ENCODE peak calls at places on chromosome 12, in six cellular contexts. L is cardiac muscle cell, X is astrocyte, M is thoracic aorta, T is ascending aorta, R is esophagus muscularis mucosa. F is an unnamed sample. For H3K9me3 and H3K4me1, the result is how much of the 10 kb centered on the place peaks cover.

GRCh38 chr12:48216785-48217184 is 13.7 kb upstream of the OR10AD1 start:
- DNase-seq in X (no peak), L (peak), M (no peak), R (no peak), T (no peak), F (no peak)

GRCh38 chr12:89453121-89453520 is 71.5 kb downstream of the GALNT4 start:
- DNase-seq in X (no peak), L (no peak), R (no peak), T (no peak), M (no peak), F (no peak)

GRCh38 chr12:101086490-101086889 is 123.5 kb downstream of the SLC5A8 start:
- DNase-seq in L (peak), X (peak), M (no peak), T (no peak), R (no peak), F (no peak)

GRCh38 chr12:125704803-125705202 is 639.6 kb downstream of the AACS start:
- DNase-seq in X (no peak), M (no peak), R (no peak), T (no peak), L (no peak), F (no peak)

GRCh38 chr12:46786774-46787173 is 39.0 kb downstream of the SLC38A4 start:
- DNase-seq in T (no peak), R (no peak), L (peak), M (no peak), X (peak), F (no peak)

GRCh38 chr12:6603095-6603567 is 4.0 kb downstream of the CHD4 start:
- DNase-seq in T (no peak), X (peak), M (peak), R (no peak), L (peak), F (peak)

GRCh38 chr12:334114-334513 is 55.0 kb downstream of the KDM5A start:
- DNase-seq in R (no peak), M (no peak), L (no peak), T (no peak), X (no peak), F (no peak)

GRCh38 chr12:106764738-106765137 is 9.7 kb upstream of the RIC8B start:
- DNase-seq in R (no peak), T (no peak), L (peak), M (no peak), X (no peak), F (no peak)

GRCh38 chr12:22101749-22102243 is 55.8 kb downstream of the CMAS start:
- DNase-seq in T (no peak), X (peak), L (peak), R (no peak), M (no peak), F (no peak)

GRCh38 chr12:45762185-45763110 is 32.9 kb downstream of the ARID2 start:
- DNase-seq in M (no peak), X (peak), T (no peak), R (no peak), L (peak), F (peak)

GRCh38 chr12:40104461-40105264 is 1.2 kb downstream of the SLC2A13 start:
- DNase-seq in M (no peak), T (no peak), R (no peak), X (no peak), L (peak), F (no peak)

GRCh38 chr12:17810399-17810798 is 279.6 kb downstream of the RERGL start:
- DNase-seq in R (peak), M (no peak), L (no peak), T (no peak), X (no peak), F (no peak)

GRCh38 chr12:30792085-30792484 is 37.3 kb upstream of the CAPRIN2 start:
- DNase-seq in X (no peak), M (no peak), R (no peak), L (no peak), T (no peak), F (no peak)

GRCh38 chr12:130424858-130425697 is 87.4 kb downstream of the PIWIL1 start:
- DNase-seq in R (no peak), T (no peak), X (no peak), L (no peak), M (no peak), F (no peak)
- H3K9me3 ChIP-seq in R (under half), T (under half), X (under half), L (under half), M (under half), F (under half)

GRCh38 chr12:124512667-124513296 is 54.6 kb downstream of the NCOR2 start:
- DNase-seq in T (peak), R (peak), X (peak), M (peak), L (peak), F (peak)

GRCh38 chr12:124514145-124514995 is 53.0 kb downstream of the NCOR2 start:
- DNase-seq in T (no peak), R (no peak), X (no peak), M (no peak), L (no peak), F (no peak)

GRCh38 chr12:124511259-124511985 is 56.0 kb downstream of the NCOR2 start:
- DNase-seq in R (no peak), X (no peak), M (no peak), T (no peak), L (no peak), F (no peak)

GRCh38 chr12:124514996-124515932 is 52.1 kb downstream of the NCOR2 start:
- DNase-seq in L (no peak), R (no peak), T (no peak), M (no peak), X (no peak), F (no peak)

GRCh38 chr12:124513297-124513867 is 54.0 kb downstream of the NCOR2 start:
- DNase-seq in X (no peak), T (no peak), L (no peak), M (no peak), R (no peak), F (no peak)
- H3K4me1 ChIP-seq in X (half or more), T (under half), L (half or more), M (under half), R (half or more), F (under half)

GRCh38 chr12:34298176-34298970 is 276.1 kb downstream of the ALG10 start:
- DNase-seq in X (no peak), M (no peak), T (no peak), L (no peak), R (no peak), F (peak)
- H3K9me3 ChIP-seq in X (under half), M (under half), T (under half), L (under half), R (under half), F (under half)

GRCh38 chr12:108831309-108831991 is 25.9 kb downstream of the SSH1 start:
- DNase-seq in R (no peak), X (no peak), M (no peak), T (no peak), L (no peak), F (no peak)

GRCh38 chr12:108832208-108832607 is 25.2 kb downstream of the SSH1 start:
- DNase-seq in X (peak), M (no peak), L (no peak), R (no peak), T (no peak), F (no peak)

GRCh38 chr12:108833757-108834472 is 23.5 kb downstream of the SSH1 start:
- DNase-seq in L (peak), R (no peak), X (peak), M (no peak), T (no peak), F (no peak)

GRCh38 chr12:108833355-108833733 is 24.0 kb downstream of the SSH1 start:
- DNase-seq in X (peak), L (peak), T (no peak), M (no peak), R (no peak), F (no peak)

GRCh38 chr12:108832730-108833354 is 24.5 kb downstream of the SSH1 start:
- DNase-seq in X (peak), R (no peak), L (peak), T (no peak), M (no peak), F (no peak)
- H3K4me1 ChIP-seq in X (half or more), R (half or more), L (under half), T (under half), M (under half), F (under half)

GRCh38 chr12:114689075-114689994 is 5.4 kb upstream of the TBX3 start:
- DNase-seq in T (no peak), M (no peak), X (no peak), R (no peak), L (no peak), F (no peak)
- H3K9me3 ChIP-seq in T (under half), M (under half), X (under half), R (under half), L (under half), F (under half)

GRCh38 chr12:65725376-65725775 is 98.9 kb upstream of the HMGA2 start:
- DNase-seq in X (peak), M (no peak), L (no peak), R (no peak), T (no peak), F (no peak)

GRCh38 chr12:65715976-65716375 is 108.3 kb upstream of the HMGA2 start:
- DNase-seq in L (no peak), X (no peak), T (no peak), R (no peak), M (no peak), F (no peak)

GRCh38 chr12:65720136-65720535 is 104.1 kb upstream of the HMGA2 start:
- DNase-seq in M (no peak), R (no peak), T (no peak), X (peak), L (peak), F (no peak)

GRCh38 chr12:65721541-65722190 is 102.6 kb upstream of the HMGA2 start:
- DNase-seq in R (no peak), X (no peak), T (no peak), M (no peak), L (no peak), F (no peak)

GRCh38 chr12:65720739-65721138 is 103.5 kb upstream of the HMGA2 start:
- DNase-seq in R (no peak), M (no peak), X (peak), L (no peak), T (no peak), F (no peak)
- H3K4me1 ChIP-seq in R (under half), M (under half), X (under half), L (under half), T (under half), F (under half)

GRCh38 chr12:3617565-3617964 is 126.6 kb downstream of the PRMT8 start:
- DNase-seq in L (no peak), T (no peak), X (no peak), R (no peak), M (no peak), F (no peak)
- H3K9me3 ChIP-seq in L (under half), T (under half), X (under half), R (under half), M (under half), F (under half)

DNA sequence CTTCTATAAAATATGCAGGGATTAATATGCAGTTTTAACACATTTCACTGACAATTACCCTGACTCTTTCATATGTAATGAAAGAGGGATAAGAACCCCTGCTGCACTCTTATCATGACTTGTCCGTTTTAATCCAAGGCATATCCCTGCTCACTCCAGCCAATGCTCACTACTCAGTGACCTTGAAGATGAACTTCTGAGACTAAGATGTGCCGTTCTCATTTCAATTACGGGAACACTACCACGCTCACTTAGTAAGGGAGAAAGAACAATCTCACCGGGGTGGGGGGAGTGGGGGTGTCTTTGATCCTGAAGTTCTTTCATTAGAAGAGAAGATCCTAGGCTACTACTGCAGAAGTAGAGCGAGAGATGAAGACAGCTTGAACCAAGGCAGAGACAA is 50.5 kb downstream of the PKP2 start:
- DNase-seq in X (no peak), M (no peak), T (no peak), L (no peak), R (no peak), F (no peak)
- H3K4me1 ChIP-seq in X (under half), M (under half), T (under half), L (half or more), R (under half), F (under half)

GRCh38 chr12:34371050-34371449 is 348.8 kb downstream of the ALG10 start:
- DNase-seq in R (no peak), M (no peak), X (no peak), T (no peak), L (no peak), F (no peak)
- H3K9me3 ChIP-seq in R (half or more), M (under half), X (under half), T (under half), L (under half), F (under half)

DNA sequence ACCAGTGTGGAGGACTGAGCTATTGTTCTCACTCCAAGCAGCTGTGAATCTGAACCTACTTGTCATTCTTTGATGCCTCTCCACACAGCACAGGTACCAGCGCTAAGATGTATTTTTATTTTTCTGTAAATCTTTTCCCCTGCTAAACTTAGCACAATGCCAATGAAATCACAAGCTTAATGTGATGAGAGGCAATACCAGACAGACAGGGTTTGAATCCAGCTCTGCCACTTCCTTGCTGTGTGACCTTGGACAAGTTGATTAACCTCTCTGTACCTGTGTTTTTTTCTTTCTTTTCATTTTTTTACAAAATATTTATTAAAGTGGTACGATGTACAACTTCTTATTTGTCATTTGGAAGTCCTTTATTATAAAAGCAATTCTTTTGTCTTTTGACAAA is 757.6 kb downstream of the MED13L start:
- DNase-seq in L (no peak), T (no peak), M (no peak), X (no peak), R (no peak), F (no peak)
- H3K4me1 ChIP-seq in L (under half), T (under half), M (under half), X (under half), R (under half), F (under half)